ENCODE peak calls at places on chromosomes 13 and 19, in eight cellular contexts. E is stomach, M is A549, K is upper lobe of left lung, C is esophagus muscularis mucosa, P is tibial nerve, B is suprapubic skin, S is ovary. A is an unnamed sample. For H3K4me1, the result is how much of the 10 kb centered on the place peaks cover.

GRCh38 chr13:102033316-102033715 is 368.5 kb downstream of the FGF14 start:
- DNase-seq in E (no peak), M (no peak), K (no peak), C (no peak), P (no peak), B (no peak), S (no peak), A (no peak)

GRCh38 chr13:30142502-30143211 is 164.7 kb downstream of the KATNAL1 start:
- DNase-seq in E (no peak), M (peak), K (no peak), C (no peak), P (peak), B (peak), S (peak), A (peak)

GRCh38 chr13:44155422-44156293 is 218.0 kb upstream of the SERP2 start:
- DNase-seq in E (peak), M (no peak), K (peak), C (peak), P (peak), B (peak), S (peak), A (peak)

GRCh38 chr13:56561327-56561726 is 579.4 kb upstream of the PRR20A start:
- DNase-seq in E (no peak), M (no peak), K (no peak), C (no peak), P (no peak), B (no peak), S (no peak), A (no peak)

GRCh38 chr13:104641309-104641708 is 1575.1 kb upstream of the SLC10A2 start:
- DNase-seq in E (no peak), M (no peak), K (no peak), C (no peak), P (no peak), B (no peak), S (no peak), A (no peak)

GRCh38 chr13:30744056-30744684 is 8.8 kb downstream of the ALOX5AP start:
- DNase-seq in E (peak), M (peak), K (peak), C (no peak), P (no peak), B (no peak), S (no peak), A (no peak)

GRCh38 chr19:47369923-47370625 is 21.0 kb downstream of the DHX34 start:
- DNase-seq in E (no peak), M (no peak), K (peak), C (no peak), P (no peak), B (no peak), S (no peak), A (no peak)

GRCh38 chr13:57527114-57527770 is 104.3 kb upstream of the PCDH17 start:
- DNase-seq in E (no peak), M (no peak), K (no peak), C (no peak), P (no peak), B (no peak), S (no peak), A (no peak)

GRCh38 chr19:17846146-17846545 is 1.6 kb downstream of the JAK3 start:
- DNase-seq in E (no peak), M (no peak), K (no peak), C (no peak), P (no peak), B (no peak), S (no peak), A (no peak)

GRCh38 chr13:107370036-107370785 is 802.3 kb upstream of the ARGLU1 start:
- DNase-seq in E (no peak), M (no peak), K (no peak), C (no peak), P (no peak), B (no peak), S (no peak), A (no peak)

GRCh38 chr13:31224174-31224669 is 24.4 kb downstream of the B3GLCT start:
- DNase-seq in E (no peak), M (no peak), K (no peak), C (no peak), P (no peak), B (no peak), S (no peak), A (no peak)

GRCh38 chr19:49333426-49334288 is 1.5 kb upstream of the CD37 start:
- DNase-seq in E (peak), M (no peak), K (peak), C (no peak), P (no peak), B (no peak), S (no peak), A (no peak)

GRCh38 chr13:20826810-20827560 is 53.2 kb upstream of the EEF1AKMT1 start:
- DNase-seq in E (no peak), M (no peak), K (no peak), C (no peak), P (no peak), B (no peak), S (no peak), A (no peak)

GRCh38 chr19:16325161-16325527 is 518 bp downstream of the KLF2 start:
- DNase-seq in E (no peak), M (peak), K (peak), C (no peak), P (no peak), B (no peak), S (peak), A (peak)

GRCh38 chr19:17671906-17672305 is 16.2 kb downstream of the UNC13A start:
- DNase-seq in E (no peak), M (peak), K (no peak), C (no peak), P (no peak), B (no peak), S (no peak), A (no peak)

GRCh38 chr19:48867119-48867921 is 1.1 kb downstream of the PLEKHA4 start:
- DNase-seq in E (no peak), M (no peak), K (no peak), C (no peak), P (no peak), B (no peak), S (peak), A (no peak)

GRCh38 chr19:45402469-45403070 is 2.3 kb downstream of the PPP1R13L start:
- DNase-seq in E (peak), M (peak), K (peak), C (no peak), P (no peak), B (peak), S (no peak), A (peak)

GRCh38 chr19:50300051-50300450 is 29.1 kb downstream of the KCNC3 start:
- DNase-seq in E (no peak), M (no peak), K (no peak), C (no peak), P (no peak), B (no peak), S (no peak), A (no peak)

GRCh38 chr13:75329723-75330122 is 152.2 kb downstream of the TBC1D4 start:
- DNase-seq in E (no peak), M (no peak), K (no peak), C (no peak), P (no peak), B (no peak), S (no peak), A (no peak)

GRCh38 chr19:52307275-52307674 is 10.3 kb downstream of the ZNF480 start:
- DNase-seq in E (no peak), M (peak), K (no peak), C (no peak), P (no peak), B (no peak), S (no peak), A (no peak)

GRCh38 chr19:7368456-7368855 is 19.7 kb downstream of the ARHGEF18 start:
- DNase-seq in E (no peak), M (no peak), K (no peak), C (no peak), P (no peak), B (no peak), S (no peak), A (peak)

GRCh38 chr19:34096020-34096915 is 76.0 kb upstream of the LSM14A start:
- DNase-seq in E (no peak), M (peak), K (no peak), C (no peak), P (no peak), B (no peak), S (no peak), A (no peak)

GRCh38 chr19:44718441-44719261 is 19.7 kb downstream of the CEACAM16 start:
- DNase-seq in E (peak), M (peak), K (peak), C (no peak), P (peak), B (no peak), S (peak), A (peak)

GRCh38 chr13:21478881-21479808 is 20.0 kb upstream of the ZDHHC20 start:
- DNase-seq in E (no peak), M (peak), K (no peak), C (no peak), P (peak), B (no peak), S (peak), A (no peak)

GRCh38 chr19:52211203-52211602 is 21.4 kb downstream of the PPP2R1A start:
- DNase-seq in E (no peak), M (no peak), K (no peak), C (no peak), P (no peak), B (no peak), S (no peak), A (no peak)

GRCh38 chr19:18507727-18508440 is 14.0 kb downstream of the ELL start:
- DNase-seq in E (no peak), M (no peak), K (no peak), C (no peak), P (no peak), B (no peak), S (no peak), A (peak)

GRCh38 chr13:44969858-44970484 is 19.3 kb downstream of the NUFIP1 start:
- DNase-seq in E (no peak), M (peak), K (no peak), C (no peak), P (peak), B (no peak), S (no peak), A (no peak)

GRCh38 chr19:738509-739128 is 12.3 kb upstream of the MISP start:
- DNase-seq in E (no peak), M (no peak), K (no peak), C (no peak), P (no peak), B (no peak), S (peak), A (peak)

GRCh38 chr19:41895745-41896580 is 13.0 kb downstream of the ARHGEF1 start:
- DNase-seq in E (no peak), M (peak), K (no peak), C (no peak), P (no peak), B (no peak), S (no peak), A (no peak)
- TF ChIP-seq CTCF in E (no peak), M (peak), K (no peak), C (no peak), P (no peak), B (no peak), S (no peak), A (no peak)

GRCh38 chr19:3054265-3054971 is 7.9 kb downstream of the TLE5 start:
- DNase-seq in E (no peak), M (no peak), K (no peak), C (no peak), P (no peak), B (no peak), S (no peak), A (no peak)

GRCh38 chr19:3055741-3056453 is 6.4 kb downstream of the TLE5 start:
- DNase-seq in E (peak), M (peak), K (peak), C (no peak), P (no peak), B (no peak), S (peak), A (no peak)

GRCh38 chr19:3053780-3054179 is 8.5 kb downstream of the TLE5 start:
- DNase-seq in E (no peak), M (no peak), K (no peak), C (no peak), P (no peak), B (no peak), S (no peak), A (no peak)

GRCh38 chr19:3056454-3057016 is 5.8 kb downstream of the TLE5 start:
- DNase-seq in E (no peak), M (peak), K (no peak), C (no peak), P (no peak), B (no peak), S (no peak), A (no peak)

DNA sequence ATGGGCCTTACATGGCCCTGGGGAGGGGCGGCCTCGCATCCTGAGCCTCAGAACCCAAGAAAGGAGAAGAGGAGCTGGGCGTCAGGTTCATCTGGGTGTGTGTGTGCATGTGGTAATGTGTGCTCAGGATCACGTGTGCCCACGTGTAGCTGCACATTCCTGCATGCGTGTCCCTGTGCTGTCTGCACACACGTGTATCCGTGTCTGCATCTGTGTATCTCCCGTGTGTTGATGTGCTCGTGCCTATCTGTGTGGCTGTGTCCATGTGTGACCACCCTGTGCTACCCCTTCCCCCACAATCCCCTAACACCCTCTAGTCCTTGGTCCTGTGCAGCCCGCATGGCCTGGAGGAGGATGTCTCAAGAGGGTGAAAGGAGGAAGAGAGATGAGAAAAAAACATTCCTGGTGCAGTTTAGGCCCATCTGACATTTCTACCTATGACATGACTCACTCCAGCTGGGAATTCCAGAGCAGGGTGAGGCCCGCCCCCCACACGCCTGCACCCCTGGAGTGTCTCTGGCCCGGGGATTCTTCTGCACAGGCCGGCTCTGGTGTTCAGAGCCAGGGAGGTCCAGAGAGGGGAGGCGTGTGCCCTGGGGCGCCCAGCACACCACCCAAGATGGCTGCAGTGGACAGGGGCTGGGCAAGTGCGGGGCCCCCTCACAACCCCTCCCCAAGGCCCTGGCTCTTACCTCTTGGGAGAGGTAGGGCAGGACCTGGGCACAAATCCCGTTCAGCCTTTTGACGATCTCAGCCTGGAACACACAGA is 7.1 kb downstream of the TLE5 start:
- DNase-seq in E (no peak), M (peak), K (no peak), C (no peak), P (no peak), B (no peak), S (no peak), A (no peak)
- H3K4me1 ChIP-seq in E (half or more), M (half or more), K (under half), C (half or more), P (under half), B (half or more), S (under half), A (under half)

DNA sequence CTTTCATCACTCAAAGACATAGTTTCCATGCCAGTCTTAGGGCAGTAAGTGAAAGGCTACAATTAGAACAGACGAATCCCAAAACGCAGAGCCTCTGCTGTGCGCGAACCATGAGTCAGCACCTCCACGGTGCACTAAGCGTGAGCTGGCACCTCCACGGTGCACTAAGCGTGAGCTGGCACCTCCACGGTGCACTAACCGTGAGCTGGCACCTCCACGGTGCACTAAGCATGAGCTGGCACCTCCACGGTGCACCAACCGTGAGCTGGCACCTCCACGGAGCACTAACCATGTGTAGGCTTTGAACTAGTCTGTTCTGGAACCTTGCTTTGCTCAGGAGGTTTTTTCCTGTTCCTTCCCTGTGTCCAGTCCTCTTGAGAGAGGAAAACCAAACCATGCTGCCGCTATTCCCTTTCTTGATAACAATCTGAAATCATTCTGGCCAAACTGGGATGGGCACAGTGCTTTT is 120.6 kb downstream of the IRS2 start:
- DNase-seq in E (no peak), M (no peak), K (no peak), C (no peak), P (no peak), B (no peak), S (no peak), A (no peak)
- TF ChIP-seq EP300 in E (no peak), M (no peak), K (no peak), C (no peak), P (no peak), B (no peak), S (no peak), A (no peak)

GRCh38 chr13:67792151-67792665 is 562.1 kb upstream of the PCDH9 start:
- DNase-seq in E (no peak), M (no peak), K (no peak), C (no peak), P (no peak), B (no peak), S (no peak), A (no peak)
- TF ChIP-seq CTCF in E (no peak), M (no peak), K (no peak), C (no peak), P (no peak), B (no peak), S (no peak), A (no peak)

GRCh38 chr19:41863209-41863931 is 3.3 kb downstream of the RPS19 start:
- DNase-seq in E (no peak), M (no peak), K (no peak), C (no peak), P (no peak), B (no peak), S (no peak), A (no peak)
- H3K4me1 ChIP-seq in E (half or more), M (half or more), K (half or more), C (half or more), P (under half), B (half or more), S (under half), A (under half)

GRCh38 chr19:3618811-3619630 is 7.6 kb downstream of the CACTIN start:
- DNase-seq in E (no peak), M (no peak), K (no peak), C (no peak), P (no peak), B (no peak), S (peak), A (no peak)

GRCh38 chr19:3617463-3617862 is 9.1 kb downstream of the CACTIN start:
- DNase-seq in E (peak), M (no peak), K (no peak), C (no peak), P (no peak), B (no peak), S (no peak), A (no peak)

GRCh38 chr19:3619631-3620012 is 7.0 kb downstream of the CACTIN start:
- DNase-seq in E (no peak), M (no peak), K (no peak), C (no peak), P (no peak), B (no peak), S (peak), A (no peak)

GRCh38 chr19:3620145-3620816 is 6.3 kb downstream of the CACTIN start:
- DNase-seq in E (no peak), M (no peak), K (no peak), C (no peak), P (no peak), B (no peak), S (peak), A (no peak)

GRCh38 chr19:3618144-3618810 is 8.3 kb downstream of the CACTIN start:
- DNase-seq in E (peak), M (peak), K (peak), C (no peak), P (peak), B (no peak), S (peak), A (peak)
- TF ChIP-seq EP300 in E (no peak), M (no peak), K (no peak), C (no peak), P (no peak), B (no peak), S (no peak), A (no peak)